ENCODE peak calls at places on chromosomes 16 and 17, in six cellular contexts. Q, W, A, L, I and P are unnamed samples.

GRCh38 chr17:72008236-72008874 is 112.5 kb upstream of the SOX9 start:
- DNase-seq in Q (no peak), W (peak), A (no peak), L (no peak), I (no peak), P (no peak)

GRCh38 chr17:50511058-50511457 is 2.8 kb downstream of the MYCBPAP start:
- DNase-seq in Q (no peak), W (peak), A (no peak), L (no peak), I (no peak), P (no peak)

GRCh38 chr17:44354582-44355309 is 8.9 kb downstream of the FAM171A2 start:
- DNase-seq in Q (no peak), W (no peak), A (no peak), L (no peak), I (no peak), P (no peak)

GRCh38 chr17:9935408-9935807 is 30.3 kb upstream of the RCVRN start:
- DNase-seq in Q (no peak), W (no peak), A (no peak), L (no peak), I (no peak), P (peak)

GRCh38 chr17:80621335-80622169 is 76.9 kb downstream of the RPTOR start:
- DNase-seq in Q (no peak), W (no peak), A (no peak), L (peak), I (no peak), P (peak)

GRCh38 chr16:53089434-53090270 is 34.9 kb downstream of the CHD9 start:
- DNase-seq in Q (no peak), W (no peak), A (no peak), L (peak), I (no peak), P (no peak)

GRCh38 chr17:79459846-79460245 is 151.0 kb downstream of the RBFOX3 start:
- DNase-seq in Q (no peak), W (no peak), A (no peak), L (no peak), I (no peak), P (no peak)

GRCh38 chr16:67327774-67328173 is 1.2 kb downstream of the LRRC36 start:
- DNase-seq in Q (no peak), W (no peak), A (no peak), L (no peak), I (no peak), P (no peak)

GRCh38 chr16:70250748-70251650 is 741 bp downstream of the EXOSC6 start:
- DNase-seq in Q (peak), W (peak), A (no peak), L (no peak), I (no peak), P (no peak)

GRCh38 chr17:28585891-28586290 is 9.2 kb upstream of the ALDOC start:
- DNase-seq in Q (no peak), W (no peak), A (no peak), L (no peak), I (no peak), P (no peak)

GRCh38 chr17:45236002-45236606 is 14.4 kb downstream of the FMNL1 start:
- DNase-seq in Q (no peak), W (no peak), A (no peak), L (no peak), I (no peak), P (no peak)

GRCh38 chr16:30369091-30369937 is 980 bp downstream of the TBC1D10B start:
- DNase-seq in Q (no peak), W (peak), A (no peak), L (no peak), I (no peak), P (no peak)

GRCh38 chr17:40021471-40021961 is 6.3 kb downstream of the CSF3 start:
- DNase-seq in Q (no peak), W (peak), A (no peak), L (no peak), I (no peak), P (no peak)

GRCh38 chr17:3879591-3880417 is 13.0 kb downstream of the CAMKK1 start:
- DNase-seq in Q (no peak), W (no peak), A (no peak), L (no peak), I (no peak), P (no peak)

GRCh38 chr17:29571486-29571882 is 3.0 kb downstream of the TP53I13 start:
- DNase-seq in Q (no peak), W (no peak), A (no peak), L (no peak), I (no peak), P (no peak)